ENCODE peak calls at places on chromosomes 12 and 14, in nine cellular contexts. W is right lobe of liver; A is IMR-90; K is CD8-positive, alpha-beta T cell; N is transverse colon; Z is right cardiac atrium; B is CD4-positive, CD25-positive, alpha-beta regulatory T cell; U is CD8-positive, alpha-beta memory T cell; V is astrocyte. J is an unnamed sample. For H3K9me3, the result is how much of the 10 kb centered on the place peaks cover.

GRCh38 chr12:92745874-92746553 is 43.2 kb downstream of the PLEKHG7 start:
- DNase-seq in W (no peak), A (peak), K (no peak), N (peak), Z (peak), B (no peak), U (no peak), V (peak), J (no peak)

GRCh38 chr12:32558941-32559340 is 120.2 kb upstream of the DNM1L start:
- DNase-seq in W (no peak), A (peak), K (no peak), N (no peak), Z (no peak), B (no peak), U (no peak), V (no peak), J (no peak)

GRCh38 chr14:45990252-45990651 is 661.3 kb downstream of the RPL10L start:
- DNase-seq in W (no peak), A (no peak), K (no peak), N (no peak), Z (no peak), B (no peak), U (no peak), V (no peak), J (no peak)

GRCh38 chr14:65109357-65109756 is 7.0 kb upstream of the MAX start:
- DNase-seq in W (no peak), A (no peak), K (no peak), N (no peak), Z (no peak), B (no peak), U (no peak), V (no peak), J (no peak)

GRCh38 chr14:89853976-89854693 is 100.4 kb downstream of the EFCAB11 start:
- DNase-seq in W (no peak), A (no peak), K (no peak), N (no peak), Z (no peak), B (no peak), U (no peak), V (peak), J (no peak)

GRCh38 chr14:77037886-77038511 is 9.5 kb upstream of the IRF2BPL start:
- DNase-seq in W (no peak), A (no peak), K (peak), N (peak), Z (no peak), B (peak), U (peak), V (peak), J (peak)

GRCh38 chr12:120584343-120585149 is 3.3 kb upstream of the POP5 start:
- DNase-seq in W (peak), A (no peak), K (peak), N (peak), Z (peak), B (peak), U (peak), V (no peak), J (peak)

GRCh38 chr12:110233212-110233903 is 47.7 kb upstream of the ATP2A2 start:
- DNase-seq in W (no peak), A (no peak), K (no peak), N (no peak), Z (no peak), B (no peak), U (no peak), V (no peak), J (no peak)

GRCh38 chr12:1978078-1978477 is 26.2 kb downstream of the DCP1B start:
- DNase-seq in W (no peak), A (peak), K (no peak), N (no peak), Z (peak), B (no peak), U (no peak), V (no peak), J (no peak)

GRCh38 chr12:66467932-66468331 is 165.6 kb downstream of the HELB start:
- DNase-seq in W (no peak), A (peak), K (no peak), N (no peak), Z (no peak), B (no peak), U (no peak), V (no peak), J (no peak)

DNA sequence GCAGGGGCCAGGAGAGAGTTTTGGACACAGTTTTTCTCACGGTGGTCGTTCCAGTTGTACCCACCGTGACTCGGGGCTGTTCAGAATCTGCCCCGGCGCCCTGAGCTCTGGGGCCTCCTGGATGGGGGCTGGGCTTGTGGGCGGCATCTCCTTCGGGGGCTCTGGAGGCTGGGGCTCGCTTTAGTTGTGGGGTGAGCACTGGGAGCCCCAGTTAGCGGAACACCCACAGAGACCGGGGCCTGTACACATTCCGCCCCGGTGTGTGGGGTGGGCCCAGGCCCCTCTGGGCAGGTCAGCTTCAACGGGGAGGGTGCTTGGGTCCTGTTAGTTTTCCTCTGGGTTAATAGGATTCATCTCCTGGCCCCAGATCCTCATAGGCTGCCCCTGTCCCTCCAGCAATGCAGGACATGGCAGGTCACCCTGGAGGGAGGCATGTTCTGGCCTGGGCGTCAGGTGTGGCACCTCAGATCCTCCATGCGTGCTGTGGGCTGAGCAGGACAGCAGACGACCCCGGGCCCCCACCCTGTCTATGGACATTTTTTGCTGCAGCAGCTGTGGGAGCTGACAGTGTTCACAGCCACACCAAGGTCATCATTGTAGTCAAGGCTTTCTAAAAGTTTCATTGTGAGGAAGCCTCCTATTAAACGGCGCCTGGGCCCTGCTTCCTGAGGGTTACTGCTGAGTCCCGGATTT is 393.2 kb downstream of the TMEM121 start:
- DNase-seq in W (peak), A (no peak), K (no peak), N (no peak), Z (peak), B (no peak), U (no peak), V (no peak), J (no peak)
- H3K9me3 ChIP-seq in W (under half), A (under half), K (under half), N (under half), Z (under half), B (under half), U (under half), V (under half), J (under half)

GRCh38 chr14:85534435-85534834 is 4.5 kb downstream of the FLRT2 start:
- DNase-seq in W (no peak), A (peak), K (no peak), N (no peak), Z (no peak), B (no peak), U (no peak), V (no peak), J (no peak)
- H3K9me3 ChIP-seq in W (under half), A (under half), K (under half), N (under half), Z (under half), B (under half), U (under half), V (under half), J (under half)

DNA sequence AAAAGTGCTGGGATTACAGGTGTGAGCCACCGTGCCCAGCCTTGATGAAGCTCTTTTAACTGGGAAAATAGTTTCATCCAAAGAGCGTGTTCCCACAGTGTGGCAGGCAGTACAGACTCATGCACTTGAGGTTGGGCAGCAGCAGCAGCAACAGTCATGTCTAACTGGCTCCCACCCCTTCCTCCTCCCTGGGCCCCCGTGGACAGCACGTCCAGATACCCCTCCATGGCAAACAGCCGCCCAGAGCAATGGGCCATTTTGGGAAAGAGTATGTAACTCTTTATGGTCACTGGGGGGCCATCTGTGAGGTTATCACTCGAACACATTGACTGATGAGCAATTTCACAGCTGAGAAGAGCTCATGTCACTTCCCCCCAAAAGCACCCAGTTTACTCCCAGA is 279.1 kb upstream of the NOS1 start:
- DNase-seq in W (no peak), A (no peak), K (no peak), N (no peak), Z (no peak), B (no peak), U (no peak), V (no peak), J (no peak)
- H3K9me3 ChIP-seq in W (under half), A (under half), K (under half), N (under half), Z (under half), B (under half), U (under half), V (under half), J (under half)

GRCh38 chr12:104232609-104233280 is 17.2 kb downstream of the TXNRD1 start:
- DNase-seq in W (no peak), A (no peak), K (no peak), N (no peak), Z (no peak), B (no peak), U (no peak), V (no peak), J (no peak)

GRCh38 chr12:104237930-104238329 is 22.4 kb downstream of the TXNRD1 start:
- DNase-seq in W (no peak), A (no peak), K (no peak), N (no peak), Z (no peak), B (no peak), U (no peak), V (no peak), J (no peak)

GRCh38 chr12:104230304-104230703 is 14.7 kb downstream of the TXNRD1 start:
- DNase-seq in W (no peak), A (no peak), K (no peak), N (no peak), Z (no peak), B (no peak), U (no peak), V (no peak), J (no peak)

GRCh38 chr12:104230704-104231103 is 15.1 kb downstream of the TXNRD1 start:
- DNase-seq in W (no peak), A (no peak), K (no peak), N (no peak), Z (no peak), B (no peak), U (no peak), V (no peak), J (no peak)

DNA sequence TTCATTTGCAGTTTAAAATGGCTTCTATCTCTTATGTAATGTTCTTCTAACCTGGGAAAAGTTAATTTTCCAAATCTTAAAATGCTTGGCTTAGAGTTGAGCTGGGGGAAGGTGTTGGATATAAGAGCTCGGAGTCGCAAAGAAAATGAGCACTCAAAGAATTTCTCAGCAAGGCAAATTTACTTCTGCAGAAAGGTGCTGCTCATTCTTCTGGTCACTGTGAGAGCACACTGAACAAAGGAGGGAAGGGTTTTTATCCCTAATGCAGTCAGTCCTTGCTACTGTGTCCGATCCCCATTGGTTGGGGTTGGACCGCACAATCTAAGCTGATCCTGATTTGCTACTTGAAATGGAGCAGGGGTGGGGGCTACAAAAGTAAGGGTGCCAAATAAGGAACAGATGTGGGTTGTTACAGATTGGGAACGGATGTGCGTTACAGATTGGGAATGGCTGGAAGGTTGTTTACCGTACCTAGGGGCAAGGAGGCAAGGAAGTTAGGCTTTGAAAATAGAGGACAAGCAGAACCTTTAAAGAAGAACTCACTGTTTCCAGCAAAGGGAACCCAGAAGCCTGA is 19.4 kb downstream of the TXNRD1 start:
- DNase-seq in W (no peak), A (no peak), K (no peak), N (no peak), Z (no peak), B (no peak), U (no peak), V (no peak), J (no peak)
- H3K9me3 ChIP-seq in W (under half), A (under half), K (under half), N (under half), Z (under half), B (under half), U (under half), V (under half), J (under half)

GRCh38 chr14:105880616-105881015 is 354.2 kb downstream of the TMEM121 start:
- DNase-seq in W (peak), A (no peak), K (no peak), N (no peak), Z (peak), B (no peak), U (peak), V (no peak), J (peak)
- H3K9me3 ChIP-seq in W (under half), A (under half), K (under half), N (under half), Z (under half), B (under half), U (under half), V (under half), J (under half)

DNA sequence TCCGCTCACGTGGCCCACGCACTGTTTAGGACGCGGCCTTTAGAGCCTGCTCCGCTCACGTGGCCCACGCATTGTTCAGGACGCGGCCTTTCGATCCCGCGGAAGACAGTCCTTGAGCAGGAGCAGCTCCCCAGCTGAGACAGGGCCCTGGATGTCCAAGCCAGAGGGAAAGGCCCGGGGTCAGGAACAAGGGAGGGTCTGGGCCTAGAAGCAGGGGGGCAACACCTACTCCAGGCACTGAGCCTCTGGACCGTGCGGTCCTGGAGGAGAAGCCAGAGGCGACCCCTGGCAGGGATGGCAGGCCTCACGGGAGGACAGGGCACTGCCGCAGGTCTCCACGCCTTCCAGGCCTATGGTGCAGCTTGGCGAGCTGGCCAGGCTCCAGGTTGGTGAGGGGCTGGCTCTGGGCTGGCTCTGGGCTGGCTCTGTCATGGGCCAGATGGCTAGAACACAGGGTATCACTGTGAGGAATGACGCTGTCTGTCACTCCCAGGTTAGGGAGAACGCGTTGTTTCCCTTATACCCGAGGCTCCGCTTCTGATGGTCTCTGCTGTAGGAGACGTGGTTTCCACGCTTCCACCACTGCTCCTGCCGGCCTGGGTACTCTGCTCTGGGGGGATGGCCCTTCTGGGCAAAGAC is 341.7 kb downstream of the TMEM121 start:
- DNase-seq in W (peak), A (no peak), K (no peak), N (no peak), Z (no peak), B (peak), U (peak), V (no peak), J (no peak)
- H3K9me3 ChIP-seq in W (under half), A (under half), K (under half), N (under half), Z (under half), B (under half), U (under half), V (under half), J (under half)

J was measured in T-helper 17 cell.